ENCODE peak calls at places on chromosomes 16 and 17, in eight cellular contexts. S, A, Q, C, L, K, R and N are unnamed samples.

GRCh38 chr16:30131869-30132475 is 9.0 kb upstream of the MAPK3 start:
- DNase-seq in S (no peak), R (no peak), K (no peak), A (no peak), Q (peak), C (no peak), L (no peak), N (no peak)

GRCh38 chr17:962166-962565 is 17.4 kb downstream of the NXN start:
- DNase-seq in L (no peak), R (no peak), A (no peak), S (no peak), K (no peak), C (no peak), Q (no peak), N (no peak)

GRCh38 chr17:57521606-57522435 is 223.3 kb downstream of the CCDC182 start:
- DNase-seq in K (no peak), S (no peak), L (no peak), A (no peak), Q (no peak), C (no peak), R (no peak), N (no peak)

GRCh38 chr16:75502916-75503605 is 7.8 kb upstream of the CHST6 start:
- DNase-seq in S (no peak), C (peak), A (no peak), Q (no peak), R (no peak), K (no peak), L (no peak), N (peak)

GRCh38 chr16:87045462-87046216 is 271.6 kb downstream of the C16orf95 start:
- DNase-seq in L (no peak), S (no peak), K (no peak), R (no peak), C (no peak), A (no peak), Q (no peak), N (no peak)

GRCh38 chr16:49023095-49023494 is 258.5 kb downstream of the CBLN1 start:
- DNase-seq in Q (peak), C (no peak), A (no peak), K (no peak), S (no peak), L (peak), R (no peak), N (peak)

GRCh38 chr16:49947907-49948678 is 76.9 kb upstream of the CNEP1R1 start:
- DNase-seq in L (no peak), Q (no peak), C (no peak), S (no peak), R (no peak), K (no peak), A (no peak), N (no peak)

GRCh38 chr16:85640254-85640558 is 27.1 kb downstream of the GSE1 start:
- DNase-seq in L (no peak), A (no peak), C (peak), S (no peak), K (no peak), Q (no peak), R (no peak), N (no peak)

GRCh38 chr16:24035127-24035842 is 199.5 kb downstream of the PRKCB start:
- DNase-seq in S (no peak), K (no peak), A (no peak), L (no peak), Q (no peak), R (no peak), C (no peak), N (no peak)

GRCh38 chr16:30748634-30749445 is 615 bp downstream of the PHKG2 start:
- DNase-seq in A (no peak), C (peak), S (peak), L (peak), Q (peak), K (no peak), R (peak), N (peak)

GRCh38 chr16:85398688-85399582 is 214.2 kb upstream of the GSE1 start:
- DNase-seq in A (no peak), C (peak), Q (no peak), L (no peak), K (peak), R (peak), S (no peak), N (no peak)

GRCh38 chr16:15961060-15961511 is 11.7 kb downstream of the ABCC1 start:
- DNase-seq in A (no peak), K (no peak), C (no peak), S (no peak), R (no peak), Q (no peak), L (no peak), N (no peak)

GRCh38 chr16:73735018-73735417 is 561.6 kb upstream of the PSMD7 start:
- DNase-seq in K (no peak), R (no peak), S (peak), C (no peak), A (no peak), L (no peak), Q (peak), N (peak)

GRCh38 chr17:36907407-36907806 is 29.9 kb upstream of the LHX1 start:
- DNase-seq in C (no peak), S (no peak), R (no peak), A (no peak), L (no peak), Q (no peak), K (no peak), N (no peak)

GRCh38 chr16:81738831-81739496 is 40.1 kb upstream of the PLCG2 start:
- DNase-seq in L (no peak), A (no peak), R (peak), C (peak), Q (no peak), S (no peak), K (no peak), N (no peak)

GRCh38 chr17:43171761-43172487 is 910 bp downstream of the NBR1 start:
- DNase-seq in C (no peak), R (no peak), A (no peak), K (no peak), S (peak), L (peak), Q (peak), N (peak)

GRCh38 chr17:3532106-3532858 is 25.3 kb downstream of the TRPV3 start:
- DNase-seq in R (no peak), L (no peak), K (no peak), Q (no peak), A (no peak), C (no peak), S (no peak), N (no peak)

GRCh38 chr16:81513204-81514040 is 68.8 kb downstream of the CMIP start:
- DNase-seq in L (peak), R (peak), A (no peak), S (peak), C (no peak), K (no peak), Q (peak), N (no peak)

GRCh38 chr17:71682174-71682494 is 438.7 kb upstream of the SOX9 start:
- DNase-seq in R (no peak), S (no peak), K (no peak), C (no peak), A (no peak), Q (no peak), L (no peak), N (no peak)

GRCh38 chr16:2816751-2817495 is at the start of gene PRSS21:
- DNase-seq in K (no peak), C (no peak), A (no peak), Q (no peak), L (no peak), R (no peak), S (no peak), N (no peak)

GRCh38 chr17:81102352-81102751 is 63.0 kb upstream of the PVALEF start:
- DNase-seq in C (no peak), K (no peak), R (no peak), L (no peak), S (no peak), Q (no peak), A (no peak), N (no peak)

GRCh38 chr16:54504372-54504771 is 217.8 kb upstream of the IRX3 start:
- DNase-seq in Q (no peak), C (no peak), K (no peak), L (no peak), A (no peak), S (no peak), R (peak), N (no peak)

GRCh38 chr16:23920899-23921298 is 85.1 kb downstream of the PRKCB start:
- DNase-seq in C (no peak), A (no peak), R (no peak), Q (no peak), K (no peak), S (no peak), L (no peak), N (no peak)

GRCh38 chr16:82874251-82874650 is 247.5 kb downstream of the CDH13 start:
- DNase-seq in K (no peak), S (no peak), L (no peak), R (no peak), A (no peak), Q (no peak), C (no peak), N (no peak)

GRCh38 chr16:87436225-87437172 is 44.4 kb downstream of the MAP1LC3B start:
- DNase-seq in K (no peak), S (no peak), R (peak), L (no peak), Q (peak), C (no peak), A (no peak), N (peak)

GRCh38 chr16:55711959-55712876 is 56.4 kb downstream of the SLC6A2 start:
- DNase-seq in S (peak), K (peak), R (peak), C (no peak), Q (peak), A (peak), L (peak), N (peak)

GRCh38 chr17:80942360-80943345 is 49.0 kb upstream of the CHMP6 start:
- DNase-seq in K (peak), S (no peak), L (peak), C (peak), Q (peak), A (no peak), R (peak), N (peak)

GRCh38 chr16:424623-425081 is 797 bp upstream of the RAB11FIP3 start:
- DNase-seq in K (peak), R (peak), A (peak), L (peak), S (no peak), Q (peak), C (peak), N (peak)

GRCh38 chr17:81536299-81537290 is 8.4 kb downstream of the FSCN2 start:
- DNase-seq in R (no peak), C (peak), K (no peak), Q (no peak), L (peak), A (no peak), S (peak), N (peak)

GRCh38 chr16:51641191-51641765 is 490.2 kb upstream of the SALL1 start:
- DNase-seq in C (no peak), K (no peak), A (no peak), Q (no peak), L (no peak), R (no peak), S (no peak), N (no peak)

GRCh38 chr16:28110074-28110473 is 46.6 kb upstream of the GSG1L start:
- DNase-seq in S (no peak), C (no peak), R (no peak), L (no peak), A (no peak), K (no peak), Q (peak), N (no peak)

GRCh38 chr17:50079334-50080095 is 15.6 kb upstream of the PDK2 start:
- DNase-seq in Q (peak), L (peak), K (no peak), C (no peak), S (peak), R (peak), A (no peak), N (no peak)

GRCh38 chr16:28309811-28310311 is 17.5 kb downstream of the SBK1 start:
- DNase-seq in K (no peak), R (peak), S (no peak), C (no peak), A (no peak), Q (no peak), L (no peak), N (no peak)

GRCh38 chr17:48067245-48067644 is 19.1 kb downstream of the NFE2L1 start:
- DNase-seq in S (no peak), K (no peak), C (no peak), A (no peak), Q (no peak), R (no peak), L (no peak), N (no peak)

GRCh38 chr17:48066656-48067055 is 18.5 kb downstream of the NFE2L1 start:
- DNase-seq in C (no peak), S (no peak), A (no peak), R (no peak), L (no peak), K (no peak), Q (no peak), N (no peak)

GRCh38 chr17:48066192-48066591 is 18.0 kb downstream of the NFE2L1 start:
- DNase-seq in S (no peak), C (no peak), K (no peak), L (no peak), R (no peak), Q (no peak), A (no peak), N (no peak)

GRCh38 chr17:48070195-48070594 is 22.0 kb downstream of the NFE2L1 start:
- DNase-seq in C (no peak), A (no peak), Q (no peak), R (no peak), S (no peak), K (no peak), L (no peak), N (no peak)

DNA sequence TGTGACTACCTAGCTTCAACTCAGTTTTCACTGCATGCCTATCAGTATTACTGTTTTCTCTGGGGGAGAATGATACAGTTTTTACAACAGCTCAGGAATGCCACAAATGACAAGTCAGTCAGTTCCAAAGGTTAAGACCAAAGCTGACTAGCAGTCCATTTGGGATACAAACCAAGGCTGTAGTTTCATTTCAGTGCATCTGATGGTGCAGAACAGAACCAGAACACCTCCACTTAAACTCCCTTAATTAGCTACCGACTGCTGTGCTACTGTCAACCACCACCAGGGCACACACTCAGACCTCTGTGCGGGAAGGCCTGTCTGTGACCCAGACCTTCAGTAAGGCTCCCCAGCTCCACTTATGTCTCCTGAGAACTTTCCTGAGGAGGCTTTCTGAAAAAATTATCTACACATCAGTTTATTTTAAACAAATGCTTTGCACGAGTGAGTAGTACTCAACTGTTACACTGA is 20.4 kb downstream of the NFE2L1 start:
- DNase-seq in S (peak), A (no peak), K (no peak), L (no peak), Q (no peak), R (no peak), C (no peak), N (peak)
- TF ChIP-seq CTCF in S (peak), A (peak), K (peak), L (no peak), Q (peak), R (no peak), C (no peak), N (peak)

GRCh38 chr17:82915010-82915696 is 75.3 kb upstream of the ZNF750 start:
- DNase-seq in C (peak), A (no peak), Q (no peak), L (no peak), R (no peak), S (no peak), K (no peak), N (no peak)
- TF ChIP-seq CTCF in C (no peak), A (no peak), Q (peak), L (no peak), R (no peak), S (no peak), K (no peak), N (no peak)

GRCh38 chr17:76540381-76541300 is 797 bp downstream of the PRCD start:
- DNase-seq in Q (peak), C (peak), K (peak), R (peak), A (peak), L (peak), S (peak), N (peak)
- TF ChIP-seq CTCF in Q (peak), C (peak), K (peak), R (peak), A (no peak), L (peak), S (peak), N (peak)

GRCh38 chr16:19071811-19072777 is 4.7 kb downstream of the COQ7 start:
- DNase-seq in R (peak), C (no peak), Q (peak), L (peak), A (no peak), S (peak), K (peak), N (peak)
- TF ChIP-seq CTCF in R (peak), C (peak), Q (peak), L (peak), A (peak), S (peak), K (peak), N (peak)